ENCODE peak calls at places on chromosomes 11 and 22, in five cellular contexts. C is spleen; F is CD8-positive, alpha-beta T cell; S is upper lobe of right lung; G is adipocyte. T is an unnamed sample. For H3K27me3 and H3K36me3, the result is how much of the 10 kb centered on the place peaks cover.

GRCh38 chr22:35567794-35568193 is 27.2 kb downstream of the RASD2 start:
- DNase-seq in C (no peak), F (no peak), G (no peak), S (no peak), T (no peak)

GRCh38 chr11:45076761-45077160 is 69.7 kb upstream of the PRDM11 start:
- DNase-seq in S (no peak), G (peak), C (no peak), F (no peak), T (no peak)

GRCh38 chr11:20193307-20193706 is 33.0 kb upstream of the DBX1 start:
- DNase-seq in S (no peak), C (no peak), F (no peak), G (no peak), T (no peak)

GRCh38 chr11:132941024-132941646 is 591.2 kb downstream of the OPCML start:
- DNase-seq in S (no peak), F (no peak), C (no peak), G (peak), T (peak)

GRCh38 chr22:37675930-37676571 is 615 bp downstream of the LGALS1 start:
- DNase-seq in S (peak), C (no peak), G (peak), F (no peak), T (peak)

GRCh38 chr11:58671946-58672345 is 49.5 kb downstream of the CNTF start:
- DNase-seq in G (no peak), S (no peak), F (no peak), C (no peak), T (no peak)

GRCh38 chr22:25741692-25742626 is at the start of gene MYO18B:
- DNase-seq in C (no peak), S (no peak), F (no peak), G (no peak), T (peak)

GRCh38 chr22:28299760-28300159 is 379.9 kb downstream of the TTC28 start:
- DNase-seq in F (no peak), C (no peak), G (no peak), S (no peak), T (no peak)

GRCh38 chr22:34281738-34282137 is 361.5 kb upstream of the LARGE1 start:
- DNase-seq in C (no peak), G (no peak), S (no peak), F (no peak), T (no peak)

GRCh38 chr11:3165152-3165705 is at the start of gene OSBPL5:
- DNase-seq in C (peak), F (peak), G (peak), S (peak), T (peak)

GRCh38 chr11:61855939-61856730 is 28.0 kb downstream of the FADS2 start:
- DNase-seq in G (no peak), F (no peak), C (peak), S (no peak), T (no peak)

GRCh38 chr11:65912840-65913239 is 6.0 kb downstream of the C11orf68 start:
- DNase-seq in F (no peak), C (no peak), G (peak), S (no peak), T (peak)

GRCh38 chr11:47254381-47254780 is 3.4 kb upstream of the NR1H3 start:
- DNase-seq in C (peak), F (no peak), G (no peak), S (no peak), T (no peak)

GRCh38 chr11:58579192-58580129 is 598 bp downstream of the ZFP91 start:
- DNase-seq in C (peak), G (peak), F (peak), S (peak), T (peak)

GRCh38 chr22:30649430-30650007 is 13.9 kb downstream of the SLC35E4 start:
- DNase-seq in C (no peak), S (no peak), G (peak), F (peak), T (peak)

GRCh38 chr11:65417702-65418430 is 4.7 kb upstream of the NEAT1 start:
- DNase-seq in G (peak), F (peak), C (peak), S (peak), T (no peak)

GRCh38 chr11:74319139-74319538 is 7.7 kb upstream of the P4HA3 start:
- DNase-seq in C (no peak), S (no peak), G (peak), F (no peak), T (no peak)

GRCh38 chr11:72239296-72239848 is 4.6 kb downstream of the PHOX2A start:
- DNase-seq in S (peak), G (peak), C (peak), F (no peak), T (no peak)

GRCh38 chr11:61971177-61972111 is 4.0 kb upstream of the FTH1 start:
- DNase-seq in G (peak), S (peak), C (peak), F (peak), T (peak)

GRCh38 chr11:121367434-121367833 is 74.9 kb downstream of the SC5D start:
- DNase-seq in F (peak), C (no peak), G (peak), S (no peak), T (no peak)

GRCh38 chr11:119773016-119773415 is 44.0 kb upstream of the NECTIN1 start:
- DNase-seq in G (no peak), S (peak), C (peak), F (no peak), T (no peak)

GRCh38 chr11:65355776-65356393 is 1.3 kb downstream of the TIGD3 start:
- DNase-seq in G (peak), F (no peak), S (peak), C (peak), T (peak)

GRCh38 chr11:119023741-119024140 is 5.2 kb downstream of the TRAPPC4 start:
- DNase-seq in G (no peak), C (peak), S (no peak), F (no peak), T (no peak)

GRCh38 chr22:30044369-30044768 is 35.9 kb upstream of the HORMAD2 start:
- DNase-seq in F (no peak), S (no peak), G (peak), C (no peak), T (no peak)

GRCh38 chr22:27113211-27114030 is 456.0 kb downstream of the MIAT start:
- DNase-seq in F (no peak), S (no peak), C (no peak), G (peak), T (no peak)

GRCh38 chr11:126484266-126484665 is 128.8 kb downstream of the ST3GAL4 start:
- DNase-seq in F (no peak), S (no peak), C (no peak), G (peak), T (no peak)

GRCh38 chr22:38820021-38820420 is 23.8 kb downstream of the NPTXR start:
- DNase-seq in S (no peak), G (no peak), C (no peak), F (no peak), T (peak)

GRCh38 chr22:39240841-39241631 is 3.7 kb downstream of the PDGFB start:
- DNase-seq in S (no peak), F (peak), C (no peak), G (no peak), T (peak)

GRCh38 chr22:29509815-29510214 is 29.8 kb downstream of the NEFH start:
- DNase-seq in F (no peak), G (no peak), C (no peak), S (no peak), T (no peak)

GRCh38 chr22:23270798-23271596 is 90.7 kb downstream of the BCR start:
- DNase-seq in F (no peak), C (no peak), G (no peak), S (no peak), T (no peak)

GRCh38 chr11:106156290-106156937 is 79.0 kb downstream of the AASDHPPT start:
- DNase-seq in S (no peak), G (peak), C (no peak), F (no peak), T (peak)

GRCh38 chr11:37786214-37786755 is 1188.2 kb upstream of the RAG2 start:
- DNase-seq in S (no peak), C (no peak), F (no peak), G (peak), T (no peak)

GRCh38 chr11:120608760-120609211 is 97.2 kb downstream of the GRIK4 start:
- DNase-seq in C (no peak), F (no peak), G (peak), S (no peak), T (peak)

GRCh38 chr11:69702239-69702668 is 1.6 kb downstream of the FGF19 start:
- DNase-seq in S (no peak), G (no peak), C (peak), F (no peak), T (peak)

GRCh38 chr11:45921561-45922424 is 663 bp upstream of the LARGE2 start:
- DNase-seq in F (no peak), S (peak), C (no peak), G (no peak), T (peak)

GRCh38 chr11:107927559-107927958 is 689 bp upstream of the RAB39A start:
- DNase-seq in F (no peak), C (no peak), G (no peak), S (no peak), T (no peak)
- H3K4me3 ChIP-seq in F (peak), C (peak), G (peak), S (peak), T (peak)

GRCh38 chr11:79441159-79441875 is 487 bp upstream of the TENM4 start:
- DNase-seq in F (no peak), C (no peak), G (no peak), S (no peak), T (peak)
- H3K27me3 ChIP-seq in F (under half), C (under half), G (under half), S (half or more), T (half or more)

GRCh38 chr22:19519041-19519926 is 4.9 kb downstream of the CLDN5 start:
- DNase-seq in F (no peak), S (no peak), C (no peak), G (no peak), T (no peak)
- H3K36me3 ChIP-seq in F (under half), S (under half), C (half or more), G (under half), T (under half)

GRCh38 chr11:116731097-116731761 is 41.6 kb downstream of the BUD13 start:
- DNase-seq in S (peak), C (peak), F (no peak), G (peak), T (peak)

GRCh38 chr11:116733386-116733755 is 39.4 kb downstream of the BUD13 start:
- DNase-seq in G (no peak), F (no peak), S (no peak), C (peak), T (no peak)

GRCh38 chr11:116732740-116733385 is 39.9 kb downstream of the BUD13 start:
- DNase-seq in S (peak), C (peak), G (peak), F (peak), T (peak)

GRCh38 chr11:116730568-116730967 is 42.2 kb downstream of the BUD13 start:
- DNase-seq in C (peak), G (no peak), S (peak), F (no peak), T (no peak)

GRCh38 chr11:116731821-116732739 is 40.7 kb downstream of the BUD13 start:
- DNase-seq in G (no peak), F (no peak), C (peak), S (peak), T (peak)
- H3K4me3 ChIP-seq in G (no peak), F (no peak), C (no peak), S (no peak), T (peak)

GRCh38 chr22:19719488-19720021 is 3.8 kb upstream of the GP1BB start:
- DNase-seq in G (no peak), S (no peak), F (no peak), C (no peak), T (peak)
- H3K27me3 ChIP-seq in G (under half), S (under half), F (under half), C (under half), T (half or more)

T was measured in H7.